ENCODE peak calls at places on chromosomes 3 and 15, in five cellular contexts. One of them, this sample, is unnamed.

GRCh38 chr3:181384970-181385369 is 326.8 kb upstream of the SOX2 start:
- DNase-seq in H9: no peak
- DNase-seq in neuronal stem cell: no peak
- DNase-seq in IMR-90: no peak
- DNase-seq in mesenchymal stem cell: no peak
- DNase-seq in this sample: no peak

GRCh38 chr3:179146911-179147570 is 1.1 kb upstream of the PIK3CA start:
- DNase-seq in H9: no peak
- DNase-seq in neuronal stem cell: peak; percentile 57
- DNase-seq in IMR-90: peak; percentile 68
- DNase-seq in mesenchymal stem cell: peak; percentile 83
- DNase-seq in this sample: no peak

GRCh38 chr15:64985382-64986033 is 4.2 kb downstream of the SPG21 start:
- DNase-seq in H9: no peak
- DNase-seq in neuronal stem cell: no peak
- DNase-seq in IMR-90: peak; percentile 17
- DNase-seq in mesenchymal stem cell: peak; percentile 59
- DNase-seq in this sample: peak; percentile 26

GRCh38 chr3:172939651-172940293 is 189.2 kb downstream of the ECT2 start:
- DNase-seq in H9: no peak
- DNase-seq in neuronal stem cell: no peak
- DNase-seq in IMR-90: no peak
- DNase-seq in mesenchymal stem cell: no peak
- DNase-seq in this sample: no peak

GRCh38 chr3:11254876-11255275 is 17.3 kb upstream of the ATG7 start:
- DNase-seq in H9: no peak
- DNase-seq in neuronal stem cell: no peak
- DNase-seq in IMR-90: no peak
- DNase-seq in mesenchymal stem cell: no peak
- DNase-seq in this sample: no peak

GRCh38 chr3:71987828-71988227 is 202.9 kb upstream of the PROK2 start:
- DNase-seq in H9: no peak
- DNase-seq in neuronal stem cell: no peak
- DNase-seq in IMR-90: no peak
- DNase-seq in mesenchymal stem cell: no peak
- DNase-seq in this sample: no peak

GRCh38 chr3:23041918-23042696 is 161.0 kb upstream of the UBE2E2 start:
- DNase-seq in H9: no peak
- DNase-seq in neuronal stem cell: no peak
- DNase-seq in IMR-90: no peak
- DNase-seq in mesenchymal stem cell: no peak
- DNase-seq in this sample: no peak

GRCh38 chr15:80567721-80568157 is 127.4 kb upstream of the ABHD17C start:
- DNase-seq in H9: peak; percentile 83
- DNase-seq in neuronal stem cell: peak; percentile 54
- DNase-seq in IMR-90: peak; percentile 89
- DNase-seq in mesenchymal stem cell: peak; percentile 83
- DNase-seq in this sample: no peak

GRCh38 chr15:98003976-98004375 is 43.5 kb downstream of the ARRDC4 start:
- DNase-seq in H9: no peak
- DNase-seq in neuronal stem cell: no peak
- DNase-seq in IMR-90: no peak
- DNase-seq in mesenchymal stem cell: no peak
- DNase-seq in this sample: no peak

GRCh38 chr15:93298901-93299300 is 209.9 kb upstream of the RGMA start:
- DNase-seq in H9: no peak
- DNase-seq in neuronal stem cell: no peak
- DNase-seq in IMR-90: no peak
- DNase-seq in mesenchymal stem cell: no peak
- DNase-seq in this sample: no peak

GRCh38 chr3:60126905-60127304 is 1077.1 kb upstream of the CFAP20DC start:
- DNase-seq in H9: no peak
- DNase-seq in neuronal stem cell: no peak
- DNase-seq in IMR-90: no peak
- DNase-seq in mesenchymal stem cell: no peak
- DNase-seq in this sample: no peak

GRCh38 chr3:170610321-170610884 is 24.5 kb upstream of the SLC7A14 start:
- DNase-seq in H9: no peak
- DNase-seq in neuronal stem cell: no peak
- DNase-seq in IMR-90: no peak
- DNase-seq in mesenchymal stem cell: no peak
- DNase-seq in this sample: no peak

DNA sequence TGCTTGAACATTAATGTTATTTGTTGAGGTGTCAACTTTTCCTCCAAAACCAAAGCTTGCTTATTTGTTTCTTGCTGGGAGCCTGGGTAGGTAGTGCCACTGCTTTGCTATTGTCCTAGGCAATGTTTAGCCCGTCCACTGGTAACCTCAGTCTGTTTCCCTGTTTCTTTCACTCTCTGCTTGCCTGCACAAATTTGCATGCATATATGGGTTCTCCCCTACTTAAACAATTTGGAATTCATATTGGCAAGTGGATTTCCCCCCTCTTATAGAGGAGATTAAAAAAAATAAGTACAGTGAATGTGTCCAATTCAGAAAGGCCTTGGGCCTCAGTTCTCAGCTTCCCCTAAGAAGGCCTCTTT is 45.0 kb upstream of the BOC start:
- DNase-seq in H9: no peak
- DNase-seq in neuronal stem cell: no peak
- DNase-seq in IMR-90: no peak
- DNase-seq in mesenchymal stem cell: no peak
- DNase-seq in this sample: no peak
- H4K91ac ChIP-seq in H9: no peak overlapping the region
- H4K91ac ChIP-seq in neuronal stem cell: no peak overlapping the region
- H4K91ac ChIP-seq in IMR-90: peak overlapping the region; percentile 36
- H4K91ac ChIP-seq in mesenchymal stem cell: no peak overlapping the region
- H4K91ac ChIP-seq in this sample: no peak overlapping the region

GRCh38 chr15:76061700-76062099 is 1.9 kb downstream of the TMEM266 start:
- DNase-seq in H9: no peak
- DNase-seq in neuronal stem cell: no peak
- DNase-seq in IMR-90: no peak
- DNase-seq in mesenchymal stem cell: no peak
- DNase-seq in this sample: no peak

GRCh38 chr15:76064375-76064774 is 4.6 kb downstream of the TMEM266 start:
- DNase-seq in H9: no peak
- DNase-seq in neuronal stem cell: no peak
- DNase-seq in IMR-90: no peak
- DNase-seq in mesenchymal stem cell: no peak
- DNase-seq in this sample: no peak

GRCh38 chr15:76065267-76065666 is 5.5 kb downstream of the TMEM266 start:
- DNase-seq in H9: no peak
- DNase-seq in neuronal stem cell: no peak
- DNase-seq in IMR-90: no peak
- DNase-seq in mesenchymal stem cell: no peak
- DNase-seq in this sample: no peak

GRCh38 chr15:76062282-76062681 is 2.5 kb downstream of the TMEM266 start:
- DNase-seq in H9: no peak
- DNase-seq in neuronal stem cell: no peak
- DNase-seq in IMR-90: peak; percentile 32
- DNase-seq in mesenchymal stem cell: peak; percentile 36
- DNase-seq in this sample: no peak

DNA sequence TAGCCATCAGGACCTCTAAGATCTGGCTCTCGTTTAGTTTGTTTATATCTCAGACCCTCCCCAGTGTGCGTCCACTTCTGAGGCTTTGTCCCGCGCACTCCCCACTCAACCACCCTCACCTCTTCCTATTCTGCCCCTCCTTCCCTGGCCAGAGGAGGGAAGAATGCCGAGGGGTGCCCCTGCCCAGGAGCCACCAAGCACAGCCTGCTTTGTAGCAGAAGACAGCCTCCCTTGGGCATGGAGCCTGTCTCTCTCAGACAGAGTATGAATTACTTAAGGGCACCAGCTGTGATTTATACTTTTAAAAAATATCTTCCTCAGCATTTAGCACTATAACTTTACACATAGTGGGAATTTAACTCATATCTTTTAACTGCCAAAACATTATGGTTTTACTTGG is 6.0 kb downstream of the TMEM266 start:
- DNase-seq in H9: no peak
- DNase-seq in neuronal stem cell: no peak
- DNase-seq in IMR-90: no peak
- DNase-seq in mesenchymal stem cell: no peak
- DNase-seq in this sample: no peak
- H4K91ac ChIP-seq in H9: no peak overlapping the region
- H4K91ac ChIP-seq in neuronal stem cell: no peak overlapping the region
- H4K91ac ChIP-seq in IMR-90: no peak overlapping the region
- H4K91ac ChIP-seq in mesenchymal stem cell: no peak overlapping the region
- H4K91ac ChIP-seq in this sample: no peak overlapping the region

GRCh38 chr15:63339006-63339766 is 42.5 kb downstream of the CA12 start:
- DNase-seq in H9: no peak
- DNase-seq in neuronal stem cell: no peak
- DNase-seq in IMR-90: peak; percentile 59
- DNase-seq in mesenchymal stem cell: no peak
- DNase-seq in this sample: no peak
- H4K91ac ChIP-seq in H9: no peak overlapping the region
- H4K91ac ChIP-seq in neuronal stem cell: no peak overlapping the region
- H4K91ac ChIP-seq in IMR-90: no peak overlapping the region
- H4K91ac ChIP-seq in mesenchymal stem cell: no peak overlapping the region
- H4K91ac ChIP-seq in this sample: no peak overlapping the region

GRCh38 chr3:50224639-50225038 is 11.4 kb upstream of the GNAI2 start:
- DNase-seq in H9: no peak
- DNase-seq in neuronal stem cell: no peak
- DNase-seq in IMR-90: no peak
- DNase-seq in mesenchymal stem cell: no peak
- DNase-seq in this sample: no peak

GRCh38 chr3:50227390-50228183 is 8.4 kb upstream of the GNAI2 start:
- DNase-seq in H9: peak; percentile 93
- DNase-seq in neuronal stem cell: peak; percentile 89
- DNase-seq in IMR-90: peak; percentile 80
- DNase-seq in mesenchymal stem cell: peak; percentile 87
- DNase-seq in this sample: peak; percentile 89

GRCh38 chr3:50230106-50230832 is 5.7 kb upstream of the GNAI2 start:
- DNase-seq in H9: no peak
- DNase-seq in neuronal stem cell: no peak
- DNase-seq in IMR-90: no peak
- DNase-seq in mesenchymal stem cell: no peak
- DNase-seq in this sample: no peak

GRCh38 chr3:50229490-50229889 is 6.5 kb upstream of the GNAI2 start:
- DNase-seq in H9: no peak
- DNase-seq in neuronal stem cell: no peak
- DNase-seq in IMR-90: no peak
- DNase-seq in mesenchymal stem cell: no peak
- DNase-seq in this sample: no peak

DNA sequence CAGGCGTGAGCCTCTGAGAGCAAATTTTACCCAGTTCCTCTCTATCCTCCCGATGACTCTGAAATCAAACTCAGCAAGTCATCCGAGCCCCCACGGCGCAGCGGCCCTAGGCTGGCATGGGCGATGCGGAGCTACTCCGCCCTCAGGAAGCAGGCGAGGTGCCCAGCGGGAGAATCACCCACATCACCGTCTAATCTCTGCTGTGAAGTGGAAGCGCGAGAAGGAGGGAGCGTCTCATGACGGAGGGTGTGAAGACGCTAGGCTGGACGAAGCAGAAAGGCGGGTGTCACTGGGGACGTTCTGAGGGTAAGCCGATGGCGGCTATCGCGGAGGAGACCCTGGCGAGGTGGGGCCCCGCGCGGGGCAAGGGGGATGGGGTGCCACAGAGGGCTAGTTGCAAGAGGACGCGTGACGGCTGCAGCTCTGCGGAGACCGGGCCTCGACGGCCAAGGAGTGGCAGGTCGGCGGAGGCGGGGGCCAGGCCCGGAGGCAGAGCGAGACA is 9.1 kb upstream of the GNAI2 start:
- DNase-seq in H9: no peak
- DNase-seq in neuronal stem cell: no peak
- DNase-seq in IMR-90: no peak
- DNase-seq in mesenchymal stem cell: peak; percentile 67
- DNase-seq in this sample: no peak
- H4K91ac ChIP-seq in H9: no peak overlapping the region
- H4K91ac ChIP-seq in neuronal stem cell: no peak overlapping the region
- H4K91ac ChIP-seq in IMR-90: peak overlapping the region; percentile 62
- H4K91ac ChIP-seq in mesenchymal stem cell: peak overlapping the region; percentile 85
- H4K91ac ChIP-seq in this sample: peak overlapping the region; percentile 94

This sample was measured in H1.